ENCODE peak calls at places on chromosomes 1 and 21, in five cellular contexts. P, V, O, N and H are unnamed samples. For H3K36me3, the result is how much of the 10 kb centered on the place peaks cover.

GRCh38 chr1:18481921-18482701 is 1.4 kb downstream of the KLHDC7A start:
- DNase-seq in V (no peak), N (no peak), O (no peak), P (no peak), H (no peak)

GRCh38 chr1:21331752-21332480 is 41.7 kb upstream of the ECE1 start:
- DNase-seq in N (peak), V (no peak), O (no peak), P (no peak), H (no peak)

GRCh38 chr1:244850099-244850852 is 14.1 kb downstream of the HNRNPU start:
- DNase-seq in O (no peak), P (no peak), V (no peak), N (no peak), H (no peak)

GRCh38 chr1:240766831-240767230 is 154.9 kb upstream of the GREM2 start:
- DNase-seq in O (no peak), V (no peak), N (no peak), P (no peak), H (no peak)

GRCh38 chr1:232038704-232039103 is 412.1 kb downstream of the DISC1 start:
- DNase-seq in P (no peak), N (no peak), O (no peak), V (no peak), H (no peak)

GRCh38 chr1:212488436-212489283 is 55.9 kb downstream of the NENF start:
- DNase-seq in O (peak), P (peak), V (no peak), N (peak), H (no peak)

GRCh38 chr1:85413169-85413568 is 51.8 kb downstream of the DDAH1 start:
- DNase-seq in P (no peak), N (no peak), V (no peak), O (no peak), H (no peak)

GRCh38 chr1:49333946-49334345 is 557.3 kb upstream of the BEND5 start:
- DNase-seq in O (no peak), V (no peak), N (no peak), P (no peak), H (no peak)

GRCh38 chr1:213075725-213076124 is 24.7 kb downstream of the RPS6KC1 start:
- DNase-seq in N (no peak), V (no peak), P (no peak), O (no peak), H (no peak)

GRCh38 chr1:159279754-159280153 is 22.4 kb upstream of the FCER1A start:
- DNase-seq in N (no peak), O (no peak), V (no peak), P (no peak), H (no peak)

GRCh38 chr1:61743716-61744620 is 1.7 kb downstream of the PATJ start:
- DNase-seq in O (peak), N (no peak), V (no peak), P (no peak), H (no peak)

GRCh38 chr1:14873657-14874056 is 275.2 kb downstream of the KAZN start:
- DNase-seq in O (no peak), P (no peak), N (no peak), V (no peak), H (no peak)

GRCh38 chr1:91166106-91166712 is 144.4 kb upstream of the ZNF644 start:
- DNase-seq in P (peak), V (no peak), N (peak), O (peak), H (peak)

GRCh38 chr1:247287460-247287859 is 31.6 kb downstream of the VN1R5 start:
- DNase-seq in O (no peak), P (no peak), N (no peak), V (no peak), H (no peak)

GRCh38 chr1:200184196-200184595 is 156.7 kb downstream of the NR5A2 start:
- DNase-seq in N (peak), O (no peak), P (no peak), V (no peak), H (no peak)

GRCh38 chr1:221742555-221743415 is 896 bp upstream of the DUSP10 start:
- DNase-seq in V (peak), N (peak), P (no peak), O (peak), H (peak)

GRCh38 chr1:160951443-160952128 is 3.0 kb downstream of the ITLN2 start:
- DNase-seq in P (peak), V (peak), N (peak), O (peak), H (peak)

GRCh38 chr1:228059536-228060457 is 22.7 kb upstream of the ARF1 start:
- DNase-seq in N (peak), V (peak), O (peak), P (no peak), H (peak)

GRCh38 chr1:84347547-84348239 is 46.2 kb downstream of the SAMD13 start:
- DNase-seq in N (no peak), P (no peak), O (no peak), V (no peak), H (no peak)

GRCh38 chr1:185017966-185018365 is 27.4 kb upstream of the RNF2 start:
- DNase-seq in V (no peak), N (no peak), O (no peak), P (no peak), H (no peak)

GRCh38 chr1:118366296-118366695 is 181.3 kb upstream of the SPAG17 start:
- DNase-seq in V (no peak), P (no peak), N (no peak), O (no peak), H (no peak)

GRCh38 chr21:32611471-32611997 is 643 bp downstream of the CFAP298 start:
- DNase-seq in V (peak), P (no peak), N (no peak), O (peak), H (peak)

GRCh38 chr1:156122519-156123355 is 8.2 kb downstream of the LMNA start:
- DNase-seq in O (peak), N (peak), P (peak), V (no peak), H (no peak)

GRCh38 chr1:1232801-1233566 is 947 bp downstream of the B3GALT6 start:
- DNase-seq in V (no peak), P (no peak), O (no peak), N (no peak), H (no peak)
- H3K4me3 ChIP-seq in V (peak), P (no peak), O (no peak), N (peak), H (no peak)

DNA sequence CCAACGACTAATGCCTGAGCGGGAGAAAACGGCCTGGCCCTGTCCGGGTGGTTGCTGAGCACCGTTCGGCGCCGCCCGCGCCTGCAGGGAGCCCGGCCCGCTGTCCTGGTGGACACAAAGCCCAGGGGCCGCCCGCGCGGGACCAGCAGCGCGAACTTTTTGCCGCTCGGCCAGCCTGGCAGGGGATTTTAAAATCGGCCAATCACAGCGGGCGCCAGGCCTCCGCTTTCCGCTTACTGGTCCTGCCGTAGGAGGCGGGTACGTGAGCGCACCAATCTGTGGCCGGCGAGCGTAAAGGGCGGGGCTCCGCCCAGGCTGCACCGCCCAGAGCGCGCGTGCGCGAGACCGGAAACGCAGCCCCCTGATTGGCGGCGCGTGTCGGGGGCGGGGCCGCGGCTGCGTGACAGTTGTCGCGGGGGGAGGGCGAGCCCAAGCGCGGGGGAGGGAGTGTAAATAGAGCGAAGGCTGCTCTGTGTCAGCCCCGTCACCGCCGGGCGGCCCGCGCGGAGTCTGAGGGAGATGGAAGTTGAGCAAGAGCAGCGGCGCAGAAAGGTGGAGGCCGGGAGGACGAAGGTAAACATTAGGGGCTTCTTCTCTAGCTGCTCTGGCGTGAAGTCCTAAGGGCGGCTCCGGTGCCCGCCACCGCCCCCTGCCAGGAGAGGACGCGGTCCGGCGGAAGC is at the start of the genes C21orf58 and PCNT:
- DNase-seq in N (peak), O (peak), P (peak), V (peak), H (peak)
- H3K36me3 ChIP-seq in N (under half), O (under half), P (under half), V (under half), H (under half)

GRCh38 chr1:26752519-26752918 is 35.2 kb upstream of the PIGV start:
- DNase-seq in N (no peak), V (no peak), O (no peak), P (no peak), H (no peak)
- H3K27ac ChIP-seq in N (no peak), V (no peak), O (no peak), P (no peak), H (no peak)

GRCh38 chr1:26161408-26162219 is 2.7 kb downstream of the FAM110D start:
- DNase-seq in P (no peak), V (peak), O (peak), N (peak), H (peak)

GRCh38 chr1:26158271-26159112 is at the start of gene FAM110D:
- DNase-seq in N (no peak), P (no peak), V (no peak), O (peak), H (no peak)

GRCh38 chr1:26162220-26162703 is 3.4 kb downstream of the FAM110D start:
- DNase-seq in P (no peak), O (no peak), V (no peak), N (no peak), H (no peak)

GRCh38 chr1:26160527-26161407 is 1.9 kb downstream of the FAM110D start:
- DNase-seq in O (no peak), V (no peak), P (no peak), N (no peak), H (no peak)

DNA sequence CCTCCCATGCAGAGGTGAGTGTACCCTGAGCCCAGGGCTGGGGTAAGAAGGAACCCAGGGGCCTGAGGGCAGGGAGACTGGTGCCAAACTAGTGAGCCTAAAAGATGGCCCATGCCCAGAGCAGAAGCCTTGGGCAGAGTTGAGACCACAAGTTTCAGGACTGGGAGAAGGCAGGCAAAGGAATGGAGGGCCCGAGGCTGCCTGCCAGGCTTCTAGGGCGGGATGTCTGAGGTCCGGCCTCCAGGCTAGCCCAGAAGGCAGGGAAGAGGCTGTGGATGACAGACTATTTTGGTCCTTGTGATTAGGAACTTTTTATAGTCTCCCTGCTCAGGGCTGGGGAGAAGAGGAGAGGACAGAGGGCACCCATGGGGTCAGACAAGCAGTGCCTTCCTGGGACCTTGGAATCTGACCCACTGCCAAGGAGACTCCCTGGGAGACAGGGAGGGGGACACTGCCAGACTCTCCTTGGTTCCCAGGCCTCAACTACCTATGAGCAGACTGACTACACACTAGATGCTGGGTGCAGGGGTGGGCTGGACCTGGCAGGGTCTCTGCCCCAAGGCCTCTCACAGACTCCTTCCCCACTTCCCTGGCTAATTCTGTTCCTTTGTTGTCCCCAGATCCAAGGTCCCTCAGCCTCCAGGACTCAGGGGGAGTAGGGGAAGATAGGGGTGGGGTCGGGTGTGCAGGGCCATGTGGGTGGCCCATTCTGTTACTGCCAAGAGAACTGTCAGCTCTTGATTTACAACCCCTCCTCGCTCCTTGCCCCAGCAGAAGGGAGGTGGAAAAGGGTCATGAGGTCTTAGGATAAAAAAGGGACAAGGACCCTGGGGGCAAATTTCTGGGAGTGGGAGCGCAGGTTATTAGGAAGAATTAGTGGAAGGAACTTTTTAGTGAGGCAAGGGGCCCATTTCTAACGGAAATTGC is 497 bp downstream of the FAM110D start:
- DNase-seq in P (no peak), O (no peak), V (no peak), N (no peak), H (no peak)
- H3K4me3 ChIP-seq in P (no peak), O (no peak), V (no peak), N (peak), H (no peak)